ENCODE peak calls at places on chromosomes 7 and 10, in four cellular contexts. N, Z, J and I are unnamed samples.

GRCh38 chr7:128168667-128169210 is 72.3 kb upstream of the LEP start:
- DNase-seq in J (peak), N (peak), Z (no peak), I (no peak)

GRCh38 chr7:98066934-98067507 is 39.6 kb upstream of the LMTK2 start:
- DNase-seq in N (no peak), J (no peak), Z (no peak), I (no peak)

GRCh38 chr7:55194522-55194921 is 170.6 kb upstream of the LANCL2 start:
- DNase-seq in Z (no peak), N (peak), J (no peak), I (no peak)

GRCh38 chr10:119365773-119366640 is 158.6 kb downstream of the GRK5 start:
- DNase-seq in N (no peak), Z (no peak), J (no peak), I (peak)

GRCh38 chr7:1562126-1562525 is 6.1 kb upstream of the TMEM184A start:
- DNase-seq in J (no peak), Z (no peak), N (no peak), I (no peak)

GRCh38 chr7:89623018-89623672 is 531.1 kb upstream of the STEAP1 start:
- DNase-seq in Z (no peak), J (peak), N (peak), I (no peak)

GRCh38 chr10:26479766-26480492 is 41.8 kb downstream of the APBB1IP start:
- DNase-seq in N (no peak), J (no peak), Z (no peak), I (no peak)

GRCh38 chr7:129188372-129188891 is at the start of gene SMO:
- DNase-seq in Z (peak), J (peak), N (peak), I (no peak)

GRCh38 chr10:31242902-31243301 is 76.1 kb upstream of the ZEB1 start:
- DNase-seq in J (peak), N (peak), Z (no peak), I (no peak)

GRCh38 chr10:52443419-52444388 is 129.6 kb downstream of the DKK1 start:
- DNase-seq in Z (no peak), N (peak), J (peak), I (no peak)

GRCh38 chr10:62772186-62772950 is 32.2 kb upstream of the ADO start:
- DNase-seq in N (no peak), J (peak), Z (no peak), I (no peak)

GRCh38 chr7:138325434-138325833 is 134.6 kb upstream of the TRIM24 start:
- DNase-seq in N (no peak), J (no peak), Z (no peak), I (no peak)

GRCh38 chr10:75106242-75106641 is 5.2 kb upstream of the SAMD8 start:
- DNase-seq in Z (no peak), N (no peak), J (no peak), I (no peak)

GRCh38 chr10:119509909-119510451 is 32.5 kb downstream of the RGS10 start:
- DNase-seq in N (no peak), Z (peak), J (peak), I (peak)

GRCh38 chr7:38025815-38026214 is 105.4 kb downstream of the EPDR1 start:
- DNase-seq in J (no peak), Z (no peak), N (no peak), I (no peak)

GRCh38 chr10:12165992-12166775 is 29.5 kb downstream of the NUDT5 start:
- DNase-seq in Z (no peak), J (no peak), N (no peak), I (no peak)

GRCh38 chr7:106774768-106775551 is 90.1 kb upstream of the PIK3CG start:
- DNase-seq in Z (peak), J (peak), N (peak), I (no peak)

GRCh38 chr7:131027287-131027773 is 293.3 kb upstream of the KLF14 start:
- DNase-seq in Z (peak), J (peak), N (no peak), I (no peak)

GRCh38 chr7:155298834-155299538 is 1.3 kb downstream of the INSIG1 start:
- DNase-seq in N (peak), Z (peak), J (peak), I (peak)

GRCh38 chr10:20957744-20958143 is 60.6 kb upstream of the NEBL start:
- DNase-seq in Z (no peak), J (no peak), N (no peak), I (no peak)

GRCh38 chr7:136657332-136657942 is 211.0 kb upstream of the CHRM2 start:
- DNase-seq in Z (no peak), J (no peak), N (no peak), I (no peak)

GRCh38 chr7:29990931-29991330 is 1.3 kb upstream of the SCRN1 start:
- DNase-seq in Z (no peak), N (no peak), J (no peak), I (no peak)

GRCh38 chr10:5292196-5292735 is 72.5 kb upstream of the UCN3 start:
- DNase-seq in Z (no peak), N (no peak), J (no peak), I (no peak)

GRCh38 chr10:94183666-94184264 is 179.0 kb downstream of the NOC3L start:
- DNase-seq in Z (no peak), J (peak), N (no peak), I (no peak)

GRCh38 chr7:111138196-111138569 is 47.3 kb downstream of the LRRN3 start:
- DNase-seq in N (peak), J (peak), Z (peak), I (no peak)

GRCh38 chr7:1944619-1945210 is 274.6 kb downstream of the ELFN1 start:
- DNase-seq in J (no peak), Z (no peak), N (no peak), I (no peak)

GRCh38 chr10:53702489-53702888 is 929.9 kb upstream of the MBL2 start:
- DNase-seq in Z (no peak), J (no peak), N (no peak), I (no peak)

GRCh38 chr7:137484326-137484725 is 140.8 kb upstream of the PTN start:
- DNase-seq in N (no peak), Z (no peak), J (no peak), I (no peak)

GRCh38 chr7:127680983-127681382 is 29.0 kb downstream of the SND1 start:
- DNase-seq in Z (no peak), J (no peak), N (no peak), I (no peak)

GRCh38 chr7:33932832-33933468 is 27.6 kb downstream of the BMPER start:
- DNase-seq in Z (peak), N (peak), J (peak), I (peak)
- H3K27ac ChIP-seq in Z (no peak), N (no peak), J (peak), I (peak)

GRCh38 chr7:51785171-51785570 is 468.6 kb upstream of the COBL start:
- DNase-seq in Z (no peak), J (no peak), N (no peak), I (no peak)

GRCh38 chr7:51789494-51789893 is 472.9 kb upstream of the COBL start:
- DNase-seq in Z (no peak), N (no peak), J (no peak), I (no peak)

GRCh38 chr7:51786284-51786683 is 469.7 kb upstream of the COBL start:
- DNase-seq in J (no peak), Z (no peak), N (no peak), I (no peak)

DNA sequence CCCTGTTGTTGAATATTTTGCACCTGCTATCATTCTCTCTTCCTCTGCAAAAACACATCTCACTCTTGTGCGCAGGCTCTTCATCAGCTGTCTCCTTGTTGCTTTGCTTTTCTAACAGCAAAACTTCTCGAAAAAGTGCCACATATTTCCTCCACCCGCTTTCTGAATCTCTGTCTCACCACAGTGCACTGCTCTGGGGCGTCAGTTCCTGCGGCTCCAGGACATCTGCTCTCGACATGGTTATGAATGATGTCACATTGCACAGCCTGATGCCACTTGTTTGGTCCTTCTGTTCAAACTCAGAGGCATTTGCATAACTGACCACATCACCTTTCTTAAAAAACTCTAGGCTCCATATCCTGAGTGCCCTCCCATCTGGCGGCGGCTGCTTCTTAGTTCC is 469.2 kb upstream of the COBL start:
- DNase-seq in N (no peak), J (no peak), Z (no peak), I (no peak)
- H3K27ac ChIP-seq in N (no peak), J (no peak), Z (no peak), I (no peak)

GRCh38 chr7:99221866-99222265 is 14.0 kb upstream of the KPNA7 start:
- DNase-seq in J (no peak), Z (no peak), N (no peak), I (no peak)

GRCh38 chr7:99219185-99219767 is 11.4 kb upstream of the KPNA7 start:
- DNase-seq in N (no peak), Z (no peak), J (no peak), I (no peak)

GRCh38 chr7:99219985-99220384 is 12.1 kb upstream of the KPNA7 start:
- DNase-seq in Z (no peak), J (no peak), N (no peak), I (no peak)

GRCh38 chr7:99229234-99229633 is 21.3 kb upstream of the KPNA7 start:
- DNase-seq in Z (no peak), N (no peak), J (no peak), I (no peak)

DNA sequence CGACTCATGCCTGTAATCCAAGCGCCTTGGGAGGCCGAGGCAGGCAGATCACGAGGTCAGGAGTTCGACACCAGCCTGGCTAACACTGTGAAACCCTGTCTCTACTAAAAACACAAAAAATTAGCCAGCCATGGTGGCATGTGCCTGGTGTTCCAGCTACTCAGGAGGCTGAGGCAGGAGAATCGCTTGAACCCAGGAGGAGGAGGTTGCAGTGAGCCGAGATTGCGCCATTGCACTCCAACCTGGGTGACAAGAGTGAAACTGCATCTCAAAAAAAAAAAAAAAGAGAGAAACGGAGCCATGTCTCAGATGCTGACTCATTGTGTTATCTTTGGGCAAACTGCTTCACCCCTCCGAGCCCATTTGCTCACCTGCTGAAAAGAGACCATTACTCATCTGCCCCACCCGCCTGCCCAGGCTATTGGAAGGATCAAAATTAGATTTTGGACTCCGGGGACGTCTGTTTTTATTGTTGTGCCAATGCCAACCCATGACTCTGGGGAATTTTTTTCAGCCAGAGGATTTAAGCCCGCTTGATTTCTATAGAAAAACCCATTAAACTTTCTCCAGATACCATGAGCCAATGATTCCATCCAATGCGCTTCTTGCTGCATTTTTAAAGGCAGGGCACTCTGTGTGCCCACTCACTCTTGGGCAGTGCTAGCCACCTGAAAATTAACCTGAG is 16.5 kb upstream of the KPNA7 start:
- DNase-seq in J (peak), Z (peak), N (no peak), I (no peak)
- H3K27ac ChIP-seq in J (no peak), Z (peak), N (no peak), I (peak)

GRCh38 chr10:33127622-33128021 is 169.6 kb upstream of the ITGB1 start:
- DNase-seq in Z (no peak), J (no peak), N (no peak), I (no peak)

GRCh38 chr10:33126742-33127141 is 168.7 kb upstream of the ITGB1 start:
- DNase-seq in J (no peak), N (no peak), Z (no peak), I (no peak)

GRCh38 chr10:33125522-33125921 is 167.5 kb upstream of the ITGB1 start:
- DNase-seq in Z (no peak), N (no peak), J (no peak), I (no peak)

GRCh38 chr10:33123680-33124079 is 165.7 kb upstream of the ITGB1 start:
- DNase-seq in N (peak), Z (no peak), J (no peak), I (no peak)

GRCh38 chr10:33126118-33126517 is 168.1 kb upstream of the ITGB1 start:
- DNase-seq in N (peak), J (no peak), Z (no peak), I (no peak)
- H3K27ac ChIP-seq in N (peak), J (no peak), Z (peak), I (peak)

GRCh38 chr7:26625286-26625685 is 239.1 kb downstream of the SKAP2 start:
- DNase-seq in Z (no peak), N (no peak), J (no peak), I (no peak)
- H3K27ac ChIP-seq in Z (no peak), N (no peak), J (no peak), I (no peak)

GRCh38 chr10:78688221-78688944 is 380.4 kb upstream of the ZMIZ1 start:
- DNase-seq in N (no peak), Z (no peak), J (no peak), I (no peak)
- H3K27ac ChIP-seq in N (no peak), Z (peak), J (no peak), I (no peak)